ENCODE peak calls at places on chromosomes 11 and 22, in six cellular contexts. F is body of pancreas; A is AG09309; B is HL-60; D is CD8-positive, alpha-beta T cell; P is fibroblast of mammary gland. R is an unnamed sample.
A peak's percentile ranks its signal among the peaks of the same experiment; 100 is the strongest.

GRCh38 chr11:59222464-59223065 is 9.8 kb upstream of the MPEG1 start:
- DNase-seq in D (no peak), P (no peak), F (no peak), A (no peak), B (peak; percentile 76), R (no peak)

GRCh38 chr22:41286639-41287091 is 678 bp upstream of the RANGAP1 start:
- DNase-seq in D (no peak), P (peak; percentile 25), A (no peak), B (peak; percentile 69), F (peak; percentile 56), R (no peak)

GRCh38 chr11:92886243-92886905 is 83.1 kb upstream of the MTNR1B start:
- DNase-seq in D (no peak), F (peak; percentile 40), P (peak; percentile 55), B (peak; percentile 31), A (peak; percentile 8), R (no peak)

GRCh38 chr11:117822031-117822521 is 2.5 kb downstream of the FXYD2 start:
- DNase-seq in D (peak; percentile 40), A (no peak), P (no peak), B (peak; percentile 36), F (peak; percentile 61), R (no peak)

GRCh38 chr11:98545544-98546175 is 475.1 kb upstream of the CNTN5 start:
- DNase-seq in B (no peak), D (no peak), P (no peak), F (no peak), A (no peak), R (no peak)

GRCh38 chr11:80700386-80700785 is 1259.6 kb upstream of the TENM4 start:
- DNase-seq in F (no peak), A (no peak), B (no peak), D (no peak), P (no peak), R (no peak)

GRCh38 chr11:57340228-57340627 is 2.1 kb downstream of the P2RX3 start:
- DNase-seq in B (no peak), D (no peak), A (no peak), F (no peak), P (peak; percentile 42), R (no peak)

GRCh38 chr11:16184588-16184987 is 171.8 kb downstream of the SOX6 start:
- DNase-seq in A (no peak), F (no peak), D (no peak), P (peak; percentile 72), B (no peak), R (peak; percentile 39)

GRCh38 chr11:28878025-28878424 is 769.8 kb downstream of the METTL15 start:
- DNase-seq in D (no peak), F (no peak), P (peak; percentile 52), B (no peak), A (peak; percentile 46), R (no peak)

GRCh38 chr11:117198613-117199012 is 557 bp upstream of the TAGLN start:
- DNase-seq in B (no peak), A (no peak), F (no peak), P (no peak), D (no peak), R (no peak)

GRCh38 chr11:82671451-82671850 is 62.2 kb downstream of the FAM181B start:
- DNase-seq in B (no peak), F (no peak), P (no peak), A (no peak), D (no peak), R (no peak)

GRCh38 chr11:121323208-121323607 is 30.6 kb downstream of the SC5D start:
- DNase-seq in B (no peak), D (no peak), A (no peak), F (no peak), P (no peak), R (no peak)

GRCh38 chr11:28559497-28559896 is 451.3 kb downstream of the METTL15 start:
- DNase-seq in B (no peak), A (no peak), P (peak; percentile 43), D (no peak), F (no peak), R (no peak)

GRCh38 chr11:72750086-72750485 is 2.1 kb downstream of the ARAP1 start:
- DNase-seq in B (no peak), F (no peak), D (no peak), A (no peak), P (no peak), R (no peak)

GRCh38 chr22:38631724-38632123 is 24.5 kb downstream of the FAM227A start:
- DNase-seq in P (no peak), F (no peak), D (no peak), A (no peak), B (peak; percentile 74), R (no peak)

GRCh38 chr22:26648011-26648497 is 9.3 kb upstream of the MIAT start:
- DNase-seq in P (no peak), A (no peak), F (no peak), B (peak; percentile 70), D (peak; percentile 26), R (no peak)

GRCh38 chr11:31872074-31872440 is 60.9 kb upstream of the PAX6 start:
- DNase-seq in B (no peak), P (no peak), F (no peak), D (no peak), A (no peak), R (no peak)

GRCh38 chr11:3796346-3796745 is 1.0 kb downstream of the NUP98 start:
- DNase-seq in D (no peak), A (no peak), F (no peak), P (no peak), B (no peak), R (no peak)

GRCh38 chr11:120344302-120345004 is 8.2 kb downstream of the ARHGEF12 start:
- DNase-seq in F (no peak), D (peak; percentile 40), A (no peak), B (peak; percentile 89), P (peak; percentile 58), R (no peak)

GRCh38 chr11:110095554-110095953 is 2.4 kb downstream of the ZC3H12C start:
- DNase-seq in P (peak; percentile 68), F (no peak), D (no peak), B (no peak), A (no peak), R (no peak)

GRCh38 chr11:110096369-110096976 is 3.3 kb downstream of the ZC3H12C start:
- DNase-seq in D (no peak), A (no peak), F (no peak), B (no peak), P (no peak), R (no peak)

GRCh38 chr11:110097459-110098012 is 4.3 kb downstream of the ZC3H12C start:
- DNase-seq in D (no peak), P (peak; percentile 69), A (no peak), F (no peak), B (no peak), R (no peak)

GRCh38 chr11:110100476-110101240 is 7.5 kb downstream of the ZC3H12C start:
- DNase-seq in A (no peak), P (no peak), F (no peak), B (no peak), D (no peak), R (no peak)

GRCh38 chr11:110098645-110099044 is 5.5 kb downstream of the ZC3H12C start:
- DNase-seq in B (no peak), A (no peak), P (peak; percentile 35), F (no peak), D (no peak), R (no peak)
- TF ChIP-seq CTCF in B (no peak), A (no peak), P (no peak), F (no peak), D (no peak), R (no peak)

DNA sequence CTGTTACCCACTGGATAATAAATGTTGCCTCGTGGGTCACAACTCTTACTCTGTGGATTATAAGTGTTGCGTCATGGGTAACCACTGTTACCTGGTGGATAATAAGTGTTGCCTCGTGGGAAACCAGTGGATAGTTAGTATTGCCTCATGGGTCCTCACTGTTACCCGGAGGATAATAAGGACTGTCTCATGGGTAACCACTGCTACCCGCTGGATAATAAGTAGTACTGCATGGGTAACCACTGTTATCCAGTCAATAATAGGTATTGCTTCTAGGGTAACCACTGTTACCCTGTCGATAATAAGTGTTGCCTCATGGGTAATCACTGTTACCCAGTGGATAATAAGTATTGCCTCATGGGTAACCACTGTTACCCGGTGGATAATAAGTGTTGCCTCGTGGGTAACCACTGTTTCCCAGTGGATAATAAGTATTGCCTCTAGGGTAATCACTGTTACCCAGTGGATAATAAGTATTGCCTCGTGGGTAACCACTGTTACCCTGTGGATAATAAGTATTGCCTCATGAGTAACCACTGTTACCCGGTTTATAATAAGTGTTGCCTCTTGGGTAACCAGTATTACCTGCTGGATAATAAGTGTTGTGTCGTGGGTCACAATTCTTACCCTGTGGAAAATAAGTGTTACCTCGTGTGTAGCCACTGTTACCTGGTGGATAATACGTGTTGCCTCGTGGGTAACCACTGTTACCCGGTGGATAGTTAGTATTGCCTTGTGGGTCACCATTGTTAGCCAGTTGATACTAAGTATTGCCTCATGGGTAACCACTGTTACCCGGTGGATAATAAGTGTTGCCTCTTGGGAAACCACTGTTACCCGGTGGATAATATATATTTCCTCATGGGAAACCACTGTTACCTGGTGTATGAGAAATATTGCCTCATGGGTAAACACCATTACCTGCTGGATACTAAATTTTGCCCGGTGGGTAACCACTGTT is 15.7 kb upstream of the NXPE4 start:
- DNase-seq in B (no peak), F (no peak), D (no peak), A (no peak), P (peak; percentile 20), R (no peak)
- TF ChIP-seq CTCF in B (no peak), F (peak; percentile 18), D (no peak), A (peak; percentile 31), P (peak; percentile 26), R (no peak)

GRCh38 chr22:49237703-49238102 is 590.0 kb downstream of the BRD1 start:
- DNase-seq in A (no peak), D (no peak), P (no peak), B (no peak), F (no peak), R (no peak)

GRCh38 chr22:49234459-49234858 is 593.2 kb downstream of the BRD1 start:
- DNase-seq in B (no peak), P (no peak), A (no peak), D (no peak), F (no peak), R (no peak)

GRCh38 chr22:49236541-49237075 is 591.1 kb downstream of the BRD1 start:
- DNase-seq in A (no peak), D (no peak), B (no peak), P (no peak), F (no peak), R (no peak)

GRCh38 chr22:49237279-49237678 is 590.4 kb downstream of the BRD1 start:
- DNase-seq in B (no peak), F (no peak), P (no peak), D (no peak), A (no peak), R (no peak)

GRCh38 chr22:49235463-49236300 is 592.0 kb downstream of the BRD1 start:
- DNase-seq in F (no peak), D (no peak), A (no peak), B (no peak), P (no peak), R (no peak)
- TF ChIP-seq CTCF in F (no peak), D (no peak), A (no peak), B (no peak), P (no peak), R (no peak)

DNA sequence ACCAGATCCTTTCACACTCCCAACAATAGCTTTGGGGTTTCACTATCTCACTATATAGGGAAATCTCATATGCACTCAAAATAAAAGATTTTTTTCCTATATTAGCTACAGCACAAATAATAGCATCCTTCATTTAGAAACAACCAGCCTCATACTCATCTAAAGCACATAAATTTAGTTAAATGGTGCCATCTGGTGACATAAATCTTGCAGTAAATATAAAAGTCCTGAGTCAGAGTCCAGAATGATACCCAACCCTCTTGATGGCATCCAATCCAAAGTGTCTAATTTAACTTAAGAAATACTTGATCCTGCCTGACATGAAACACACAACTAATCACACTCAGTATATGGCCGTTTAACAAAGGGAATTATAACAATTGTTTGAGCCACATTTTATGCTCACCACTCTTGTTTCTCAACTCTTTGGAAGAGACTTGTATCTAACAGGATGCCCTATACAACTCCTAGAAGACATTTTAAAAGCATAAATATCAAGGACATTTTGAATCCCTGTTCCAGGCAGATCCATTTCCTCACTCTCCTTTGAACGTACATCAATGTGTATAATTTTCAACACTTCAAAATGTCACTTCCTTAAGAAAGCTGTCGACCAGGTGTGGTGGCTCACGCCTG is 36.2 kb downstream of the DLG2 start:
- DNase-seq in P (peak; percentile 51), B (no peak), D (no peak), A (peak; percentile 21), F (no peak), R (peak; percentile 16)
- TF ChIP-seq CTCF in P (no peak), B (no peak), D (no peak), A (peak; percentile 26), F (peak; percentile 27), R (peak; percentile 39)